ENCODE peak calls at places on chromosomes 11 and 22, in four cellular contexts. N is left ventricle myocardium inferior, Q is GM23248, P is neural progenitor cell. U is an unnamed sample.

GRCh38 chr22:49600891-49601431 is 226.7 kb downstream of the BRD1 start:
- DNase-seq in N (no peak), P (no peak), Q (no peak), U (no peak)

GRCh38 chr11:22521226-22521625 is 104.4 kb downstream of the FANCF start:
- DNase-seq in Q (peak; percentile 83), N (no peak), P (no peak), U (no peak)

GRCh38 chr11:57095896-57096295 is 85.9 kb upstream of the LRRC55 start:
- DNase-seq in N (no peak), Q (no peak), P (no peak), U (no peak)

GRCh38 chr22:43090130-43090789 is 1.1 kb upstream of the TTLL1 start:
- DNase-seq in P (peak; percentile 28), N (peak; percentile 34), Q (peak; percentile 95), U (no peak)

GRCh38 chr22:40819741-40820140 is 595 bp upstream of the SLC25A17 start:
- DNase-seq in P (peak; percentile 21), Q (peak; percentile 71), N (no peak), U (no peak)

GRCh38 chr22:40232624-40233023 is 54.9 kb downstream of the TNRC6B start:
- DNase-seq in N (no peak), P (no peak), Q (no peak), U (no peak)

GRCh38 chr22:49517721-49518120 is 310.0 kb downstream of the BRD1 start:
- DNase-seq in Q (no peak), P (no peak), N (no peak), U (no peak)

GRCh38 chr11:3220101-3220500 is 1.5 kb upstream of the MRGPRG start:
- DNase-seq in Q (no peak), N (peak; percentile 6), P (no peak), U (peak; percentile 6)

GRCh38 chr11:5224538-5225479 is 2.1 kb downstream of the HBB start:
- DNase-seq in Q (no peak), P (no peak), N (no peak), U (no peak)

GRCh38 chr22:26860233-26860765 is 202.9 kb downstream of the MIAT start:
- DNase-seq in Q (no peak), P (no peak), N (no peak), U (no peak)

GRCh38 chr11:35955636-35956035 is 11.8 kb downstream of the LDLRAD3 start:
- DNase-seq in Q (no peak), P (no peak), N (no peak), U (no peak)

GRCh38 chr11:35951659-35952058 is 7.8 kb downstream of the LDLRAD3 start:
- DNase-seq in Q (no peak), P (no peak), N (no peak), U (no peak)

GRCh38 chr11:35950082-35950481 is 6.2 kb downstream of the LDLRAD3 start:
- DNase-seq in Q (no peak), N (no peak), P (no peak), U (no peak)

GRCh38 chr11:35953081-35953480 is 9.2 kb downstream of the LDLRAD3 start:
- DNase-seq in N (no peak), Q (no peak), P (no peak), U (peak; percentile 69)

DNA sequence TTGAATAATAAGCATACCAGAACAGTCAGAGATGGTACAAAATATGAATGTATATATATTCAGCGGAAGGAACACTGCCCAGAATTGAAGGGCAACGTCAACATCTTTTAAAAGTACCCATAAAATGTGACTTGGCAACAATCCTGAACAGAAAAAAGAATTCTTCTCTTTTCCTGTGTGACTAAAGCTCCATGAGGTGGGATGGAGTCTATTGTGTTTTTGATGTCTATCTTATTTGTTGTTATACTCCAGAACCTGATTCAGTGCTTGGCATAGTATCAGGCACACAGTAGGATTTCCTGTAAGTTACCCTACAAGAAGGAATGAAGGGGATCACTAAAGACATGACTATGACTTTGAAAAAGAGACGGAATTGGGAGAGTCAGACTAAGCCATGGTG is 10.3 kb downstream of the LDLRAD3 start:
- DNase-seq in N (no peak), P (no peak), Q (no peak), U (no peak)
- H3K27ac ChIP-seq in N (no peak overlapping the region), P (no peak overlapping the region), Q (no peak overlapping the region), U (no peak overlapping the region)

GRCh38 chr11:85977751-85978160 is 91.1 kb downstream of the PICALM start:
- DNase-seq in P (no peak), Q (peak; percentile 44), N (no peak), U (no peak)

GRCh38 chr11:85976525-85976924 is 92.4 kb downstream of the PICALM start:
- DNase-seq in N (no peak), Q (no peak), P (no peak), U (no peak)

GRCh38 chr11:85970593-85970992 is 98.3 kb downstream of the PICALM start:
- DNase-seq in P (no peak), N (no peak), Q (no peak), U (no peak)

DNA sequence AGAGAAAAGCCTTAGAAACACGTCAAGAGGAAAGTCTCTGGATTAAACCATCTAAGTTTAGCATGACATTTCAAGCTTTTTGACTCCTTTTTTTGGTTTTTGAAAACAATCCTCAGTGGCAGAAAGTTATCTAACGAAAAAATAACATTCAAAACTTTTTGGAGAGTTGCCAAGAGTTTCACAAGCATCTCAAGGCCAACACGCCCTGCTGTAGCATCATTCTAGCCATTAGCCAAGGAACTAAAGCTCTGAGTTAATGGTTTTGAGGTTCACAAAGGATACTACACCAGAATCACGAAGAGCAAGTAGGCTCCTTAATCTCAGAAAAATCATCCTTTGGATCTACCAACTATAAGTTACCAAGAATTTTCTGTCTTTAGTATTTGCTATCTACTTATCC is 94.8 kb downstream of the PICALM start:
- DNase-seq in P (no peak), N (no peak), Q (peak; percentile 63), U (peak; percentile 10)
- H3K4me3 ChIP-seq in P (no peak overlapping the region), N (no peak overlapping the region), Q (no peak overlapping the region), U (no peak overlapping the region)

DNA sequence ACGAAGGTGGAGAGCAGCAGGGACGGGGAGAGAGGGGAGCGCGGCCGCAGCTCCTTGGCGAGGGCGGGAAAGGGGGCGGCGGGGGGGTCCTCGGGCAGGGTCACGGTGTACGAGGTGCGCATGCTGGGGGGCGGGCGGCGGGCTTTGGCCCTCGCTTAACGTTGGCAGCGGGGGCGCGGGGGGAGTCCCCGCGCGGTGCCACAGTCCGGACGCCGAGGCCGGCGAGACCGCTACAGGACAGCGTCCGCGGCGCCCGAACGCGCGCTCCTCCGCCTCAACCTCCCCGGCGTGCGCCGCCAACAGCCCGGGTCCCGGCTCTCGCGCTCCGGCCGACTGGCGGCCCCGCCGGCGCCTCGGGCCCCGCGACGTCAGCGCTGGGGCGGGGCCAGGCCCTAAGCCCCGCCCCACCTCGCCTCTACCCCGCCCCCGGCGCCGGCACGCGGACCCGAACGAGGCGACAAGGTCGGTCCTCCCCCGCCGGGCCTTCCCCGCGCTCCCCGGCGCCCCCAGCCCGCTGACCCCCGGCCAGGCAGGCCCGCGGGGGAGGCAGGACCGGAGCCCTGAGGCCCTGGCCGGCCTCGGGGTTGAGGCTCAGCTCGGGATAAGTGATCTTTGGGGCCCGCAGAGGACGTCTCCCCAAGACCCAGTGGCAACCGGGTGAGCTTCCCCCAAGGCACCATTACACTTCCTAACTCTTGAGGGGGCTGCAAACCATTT is 17.5 kb downstream of the USP2 start:
- DNase-seq in P (peak; percentile 86), N (peak; percentile 68), Q (peak; percentile 73), U (peak; percentile 90)
- H3K4me1 ChIP-seq in P (peaks cover 33% of the 10 kb centered on the region), N (peaks cover 95% of the 10 kb centered on the region), Q (peaks cover 32% of the 10 kb centered on the region), U (peaks cover 9% of the 10 kb centered on the region)

GRCh38 chr11:70502677-70503076 is 104.3 kb downstream of the CTTN start:
- DNase-seq in P (no peak), Q (no peak), N (peak; percentile 5), U (no peak)

GRCh38 chr11:70501933-70502540 is 103.7 kb downstream of the CTTN start:
- DNase-seq in N (peak; percentile 8), Q (no peak), P (no peak), U (peak; percentile 50)

GRCh38 chr11:70503878-70504240 is 105.5 kb downstream of the CTTN start:
- DNase-seq in P (no peak), Q (no peak), N (peak; percentile 13), U (peak; percentile 41)

GRCh38 chr11:70504246-70505020 is 106.1 kb downstream of the CTTN start:
- DNase-seq in Q (no peak), N (peak; percentile 11), P (no peak), U (no peak)

DNA sequence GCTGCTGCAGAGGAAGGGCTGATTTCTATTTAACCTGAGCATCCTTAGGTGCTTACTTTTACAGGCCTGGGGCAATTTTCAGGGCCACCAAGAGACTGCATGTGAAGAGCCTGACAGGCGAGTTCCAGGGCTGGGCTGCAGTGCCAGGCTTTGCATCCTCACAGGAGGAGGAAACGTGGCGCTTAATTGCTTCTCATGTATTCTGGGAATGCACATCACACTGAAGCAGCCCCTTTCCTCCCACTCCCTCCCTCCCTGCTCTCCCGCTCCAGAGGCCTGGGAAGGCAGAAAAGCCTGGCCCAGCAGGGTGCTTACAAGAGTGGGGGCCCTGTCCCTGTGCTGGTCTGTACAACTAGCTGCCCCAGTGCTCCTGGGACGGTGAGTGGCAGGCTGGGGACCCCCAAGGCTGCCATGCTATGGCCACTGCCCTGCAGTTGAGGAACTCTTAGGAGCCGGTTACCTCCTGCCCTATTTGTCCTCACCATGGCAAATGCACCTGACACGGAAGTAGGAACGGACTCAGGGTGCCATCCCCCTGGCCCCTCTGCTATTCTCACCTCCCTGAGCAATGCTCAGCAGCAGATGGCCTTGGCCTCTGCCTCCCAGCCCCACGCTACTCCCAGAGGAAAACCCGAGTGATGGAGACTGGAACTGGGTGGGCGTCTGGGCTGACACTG is 105.0 kb downstream of the CTTN start:
- DNase-seq in P (peak; percentile 54), N (peak; percentile 4), Q (no peak), U (no peak)
- H3K27ac ChIP-seq in P (no peak overlapping the region), N (no peak overlapping the region), Q (no peak overlapping the region), U (no peak overlapping the region)

U was measured in right cardiac atrium.